ENCODE peak calls at places on chromosomes 5 and 9, in six cellular contexts. U, S, F, W, L and P are unnamed samples.

GRCh38 chr9:136436055-136436634 is 3.5 kb downstream of the INPP5E start:
- DNase-seq in U (no peak), S (no peak), F (no peak), W (no peak), L (no peak), P (no peak)

GRCh38 chr5:78526049-78526525 is 122.5 kb downstream of the LHFPL2 start:
- DNase-seq in U (no peak), S (no peak), F (no peak), W (no peak), L (peak), P (no peak)

GRCh38 chr5:21685536-21685935 is 1167.6 kb downstream of the CDH12 start:
- DNase-seq in U (no peak), S (no peak), F (no peak), W (no peak), L (peak), P (no peak)

GRCh38 chr5:139795074-139796001 is at the start of gene PSD2:
- DNase-seq in U (peak), S (no peak), F (peak), W (peak), L (peak), P (no peak)

GRCh38 chr9:97710356-97711222 is 13.4 kb upstream of the XPA start:
- DNase-seq in U (peak), S (peak), F (peak), W (no peak), L (peak), P (peak)

GRCh38 chr5:133612021-133612860 is at the start of gene FSTL4:
- DNase-seq in U (peak), S (peak), F (peak), W (no peak), L (no peak), P (no peak)

GRCh38 chr5:585556-585955 is 26.6 kb upstream of the CEP72 start:
- DNase-seq in U (no peak), S (no peak), F (no peak), W (no peak), L (no peak), P (no peak)

GRCh38 chr5:150640311-150641005 is at the start of gene SYNPO:
- DNase-seq in U (no peak), S (no peak), F (no peak), W (peak), L (peak), P (no peak)

GRCh38 chr5:10372726-10373709 is 19.5 kb downstream of the MARCHF6 start:
- DNase-seq in U (no peak), S (no peak), F (no peak), W (no peak), L (peak), P (no peak)

GRCh38 chr9:127224883-127225739 is 39.5 kb upstream of the GARNL3 start:
- DNase-seq in U (peak), S (peak), F (peak), W (peak), L (peak), P (peak)

GRCh38 chr9:111828193-111828592 is 33.5 kb upstream of the SHOC1 start:
- DNase-seq in U (no peak), S (no peak), F (no peak), W (no peak), L (peak), P (no peak)

GRCh38 chr9:108478431-108478837 is 377.4 kb downstream of the ACTL7B start:
- DNase-seq in U (no peak), S (peak), F (no peak), W (no peak), L (peak), P (no peak)

GRCh38 chr9:26744362-26744965 is 148.1 kb downstream of the CAAP1 start:
- DNase-seq in U (no peak), S (no peak), F (no peak), W (no peak), L (peak), P (no peak)

GRCh38 chr5:14213253-14213652 is 70.1 kb downstream of the TRIO start:
- DNase-seq in U (no peak), S (no peak), F (no peak), W (no peak), L (no peak), P (no peak)

GRCh38 chr5:111735829-111736228 is 21.2 kb downstream of the NREP start:
- DNase-seq in U (no peak), S (peak), F (no peak), W (no peak), L (peak), P (no peak)

GRCh38 chr5:34022131-34022705 is 14.4 kb upstream of the AMACR start:
- DNase-seq in U (no peak), S (no peak), F (no peak), W (no peak), L (peak), P (no peak)

GRCh38 chr9:129868571-129869486 is 33.6 kb downstream of the USP20 start:
- DNase-seq in U (no peak), S (peak), F (no peak), W (no peak), L (no peak), P (peak)

GRCh38 chr5:68319316-68320093 is 103.9 kb downstream of the PIK3R1 start:
- DNase-seq in U (no peak), S (no peak), F (no peak), W (no peak), L (peak), P (no peak)

GRCh38 chr9:116899337-116900006 is 212.4 kb downstream of the TRIM32 start:
- DNase-seq in U (no peak), S (no peak), F (no peak), W (no peak), L (no peak), P (no peak)

GRCh38 chr9:136144450-136144849 is 25.8 kb upstream of the TMEM250 start:
- DNase-seq in U (no peak), S (no peak), F (no peak), W (peak), L (no peak), P (no peak)